ENCODE peak calls at places on chromosomes 2 and 18, in seven cellular contexts. P, I, S, X, H, L and E are unnamed samples.

GRCh38 chr2:161321944-161322343 is 13.7 kb downstream of the PSMD14 start:
- DNase-seq in X (no peak), P (no peak), H (no peak), L (no peak), S (no peak), I (no peak), E (no peak)

GRCh38 chr2:144712277-144712944 is 192.5 kb upstream of the ZEB2 start:
- DNase-seq in P (no peak), H (no peak), X (peak; percentile 36), I (no peak), S (no peak), L (no peak), E (no peak)

GRCh38 chr2:211860224-211860623 is 678.4 kb downstream of the ERBB4 start:
- DNase-seq in P (no peak), H (no peak), L (no peak), S (no peak), X (no peak), I (no peak), E (no peak)

GRCh38 chr2:6986251-6986893 is 69.2 kb downstream of the RNF144A start:
- DNase-seq in I (peak; percentile 20), X (no peak), H (peak; percentile 11), S (no peak), P (no peak), L (no peak), E (peak; percentile 29)

GRCh38 chr2:3461781-3462492 is 57.4 kb downstream of the ADI1 start:
- DNase-seq in L (no peak), I (peak; percentile 44), X (peak; percentile 53), S (peak; percentile 59), P (peak; percentile 64), H (no peak), E (peak; percentile 41)

GRCh38 chr2:70641263-70641784 is 87.7 kb upstream of the TGFA start:
- DNase-seq in P (no peak), L (no peak), I (no peak), H (no peak), S (no peak), X (no peak), E (no peak)

GRCh38 chr2:8654483-8654882 is 27.4 kb upstream of the ID2 start:
- DNase-seq in S (no peak), L (no peak), I (no peak), H (no peak), X (no peak), P (no peak), E (no peak)

GRCh38 chr2:529425-529824 is 147.8 kb downstream of the TMEM18 start:
- DNase-seq in S (no peak), I (peak; percentile 34), X (peak; percentile 18), P (no peak), L (no peak), H (no peak), E (no peak)

GRCh38 chr2:29405266-29405665 is 290.1 kb downstream of the CLIP4 start:
- DNase-seq in I (no peak), L (no peak), X (no peak), P (no peak), H (no peak), S (no peak), E (no peak)

GRCh38 chr2:20213651-20214565 is 11.0 kb downstream of the SDC1 start:
- DNase-seq in H (no peak), L (no peak), P (no peak), I (no peak), X (no peak), S (no peak), E (no peak)

GRCh38 chr18:49966090-49966489 is 152.8 kb upstream of the ACAA2 start:
- DNase-seq in X (no peak), S (no peak), I (peak; percentile 10), P (no peak), L (no peak), H (no peak), E (no peak)

GRCh38 chr2:39313575-39313974 is 69.8 kb upstream of the CDKL4 start:
- DNase-seq in I (no peak), H (no peak), P (no peak), L (no peak), S (no peak), X (peak; percentile 89), E (no peak)

GRCh38 chr2:109201465-109202420 is 72.7 kb downstream of the SH3RF3 start:
- DNase-seq in S (no peak), I (no peak), L (no peak), X (no peak), H (no peak), P (no peak), E (peak; percentile 68)

GRCh38 chr18:2913398-2914005 is 66.7 kb downstream of the EMILIN2 start:
- DNase-seq in H (no peak), I (no peak), P (no peak), L (no peak), X (no peak), S (no peak), E (no peak)

GRCh38 chr2:8306530-8307351 is 375.1 kb upstream of the ID2 start:
- DNase-seq in L (no peak), P (no peak), S (no peak), H (no peak), I (no peak), X (no peak), E (no peak)

GRCh38 chr2:215531284-215531683 is 95.4 kb upstream of the FN1 start:
- DNase-seq in L (no peak), I (peak; percentile 13), S (no peak), P (no peak), X (peak; percentile 24), H (no peak), E (peak; percentile 65)

GRCh38 chr2:50514881-50515280 is 517.1 kb downstream of the NRXN1 start:
- DNase-seq in L (no peak), P (no peak), X (no peak), S (no peak), H (no peak), I (no peak), E (no peak)